ENCODE peak calls at places on chromosomes 7 and 10, in four cellular contexts. G is brain pericyte, D is HEK293T, L is globus pallidus. I is an unnamed sample.
A peak's percentile ranks its signal among the peaks of the same experiment; 100 is the strongest.

GRCh38 chr7:158272509-158273137 is 315.0 kb downstream of the PTPRN2 start:
- DNase-seq in G (no peak), D (no peak), L (no peak), I (peak; percentile 30)

GRCh38 chr7:105675873-105676484 is 94.7 kb upstream of the EFCAB10 start:
- DNase-seq in G (no peak), L (no peak), D (no peak), I (peak; percentile 83)

GRCh38 chr7:3042861-3043489 is 692 bp downstream of the CARD11 start:
- DNase-seq in L (no peak), D (no peak), G (no peak), I (no peak)

GRCh38 chr7:133530682-133531081 is 277.8 kb downstream of the EXOC4 start:
- DNase-seq in D (no peak), G (no peak), L (no peak), I (no peak)

GRCh38 chr7:86598311-86598710 is 45.4 kb upstream of the GRM3 start:
- DNase-seq in D (peak; percentile 40), G (no peak), L (no peak), I (no peak)

GRCh38 chr10:650691-651615 is 38.5 kb downstream of the DIP2C start:
- DNase-seq in L (no peak), D (no peak), G (no peak), I (no peak)

GRCh38 chr7:37930226-37930948 is 9.9 kb downstream of the EPDR1 start:
- DNase-seq in G (no peak), L (no peak), D (no peak), I (no peak)

GRCh38 chr10:76558586-76558985 is 1079.0 kb downstream of the KCNMA1 start:
- DNase-seq in L (no peak), D (no peak), G (no peak), I (no peak)

GRCh38 chr7:90671571-90671970 is 75.5 kb downstream of the CDK14 start:
- DNase-seq in D (no peak), L (no peak), G (no peak), I (no peak)

GRCh38 chr7:84948632-84949031 is 238.2 kb downstream of the SEMA3D start:
- DNase-seq in L (no peak), D (no peak), G (no peak), I (no peak)

GRCh38 chr10:70660722-70661121 is 11.6 kb upstream of the ADAMTS14 start:
- DNase-seq in G (no peak), D (no peak), L (peak; percentile 90), I (no peak)

GRCh38 chr10:20407421-20407820 is 489.7 kb downstream of the NEBL start:
- DNase-seq in D (no peak), G (no peak), L (no peak), I (no peak)

GRCh38 chr10:118662228-118663035 is 67.0 kb upstream of the PRLHR start:
- DNase-seq in D (no peak), G (no peak), L (no peak), I (no peak)

GRCh38 chr7:96558530-96558929 is 151.1 kb downstream of the SEM1 start:
- DNase-seq in L (no peak), D (no peak), G (no peak), I (no peak)

I was measured in Right ventricle myocardium inferior.